ENCODE peak calls at places on chromosomes 12 and 14, in four cellular contexts. N, B, A and C are unnamed samples.
A peak's percentile ranks its signal among the peaks of the same experiment; 100 is the strongest.

GRCh38 chr14:20732477-20732876 is 13.2 kb upstream of the EDDM3A start:
- DNase-seq in N (no peak), B (no peak), A (no peak), C (no peak)

GRCh38 chr14:63295231-63295685 is 23.5 kb downstream of the GPHB5 start:
- DNase-seq in N (no peak), B (no peak), A (no peak), C (no peak)

GRCh38 chr12:117134059-117134458 is 34.8 kb upstream of the TESC start:
- DNase-seq in N (peak; percentile 45), B (no peak), A (no peak), C (no peak)

GRCh38 chr12:7439579-7440505 is 4.1 kb downstream of the CD163L1 start:
- DNase-seq in N (peak; percentile 20), B (no peak), A (no peak), C (no peak)

GRCh38 chr12:94208433-94208921 is 60.1 kb downstream of the PLXNC1 start:
- DNase-seq in N (no peak), B (no peak), A (no peak), C (no peak)

GRCh38 chr12:82326905-82327503 is 31.2 kb downstream of the CCDC59 start:
- DNase-seq in N (no peak), B (no peak), A (peak; percentile 34), C (peak; percentile 7)

GRCh38 chr12:81998761-81999378 is 239.7 kb upstream of the PPFIA2 start:
- DNase-seq in N (no peak), B (no peak), A (no peak), C (no peak)

GRCh38 chr14:22305563-22306127 is 283.4 kb downstream of the DAD1 start:
- DNase-seq in N (no peak), B (no peak), A (no peak), C (no peak)

GRCh38 chr14:76955575-76956252 is 72.8 kb downstream of the IRF2BPL start:
- DNase-seq in N (peak; percentile 72), B (no peak), A (peak; percentile 65), C (no peak)

GRCh38 chr14:74478996-74479635 is 14.0 kb downstream of the NPC2 start:
- DNase-seq in N (no peak), B (no peak), A (peak; percentile 23), C (no peak)